ENCODE peak calls at places on chromosomes 2 and 18, in eight cellular contexts. S is NCI-H1694; R is uterus; U is stimulated activated CD4-positive, alpha-beta T cell treated with anti-CD3 and anti-CD28 coated beads, Interleukin-12 subunit alpha, Interleukin-12 subunit beta, amount 100 ng/mL, for 24 hours; E is right atrium auricular region; V is small intestine; P is kidney tubule cell; G is activated CD8-positive, alpha-beta memory T cell treated with anti-CD3 and anti-CD28 coated beads, Interleukin-2, amount 50 U/mL, for 4 hours. Z is an unnamed sample.

GRCh38 chr2:24559714-24560113 is 68.7 kb downstream of the NCOA1 start:
- DNase-seq in U (no peak), S (no peak), R (no peak), G (no peak), E (no peak), V (no peak), P (no peak), Z (no peak)

GRCh38 chr18:26307161-26307773 is 81.0 kb downstream of the TAF4B start:
- DNase-seq in S (peak), E (no peak), U (no peak), G (no peak), R (no peak), P (peak), V (peak), Z (peak)

GRCh38 chr2:112162956-112163355 is 24.8 kb downstream of the FBLN7 start:
- DNase-seq in U (no peak), G (no peak), P (no peak), R (no peak), V (no peak), S (no peak), E (no peak), Z (no peak)

GRCh38 chr2:58967736-58968135 is 726.6 kb upstream of the FANCL start:
- DNase-seq in P (no peak), R (no peak), V (peak), U (no peak), E (no peak), S (no peak), G (no peak), Z (no peak)

GRCh38 chr2:71129114-71129890 is 727 bp downstream of the MCEE start:
- DNase-seq in U (no peak), P (peak), S (no peak), E (no peak), V (peak), G (no peak), R (no peak), Z (peak)

GRCh38 chr2:72138011-72138881 is 9.4 kb downstream of the CYP26B1 start:
- DNase-seq in V (peak), P (peak), R (peak), S (no peak), E (no peak), G (peak), U (no peak), Z (no peak)

GRCh38 chr2:195445639-195446038 is 211.4 kb upstream of the SLC39A10 start:
- DNase-seq in E (no peak), V (no peak), G (no peak), R (no peak), S (no peak), P (no peak), U (no peak), Z (no peak)

GRCh38 chr18:22189431-22189830 is 20.0 kb downstream of the GATA6 start:
- DNase-seq in P (no peak), R (no peak), U (no peak), E (peak), S (no peak), G (no peak), V (no peak), Z (no peak)

GRCh38 chr2:237588044-237588696 is 2.4 kb downstream of the RAB17 start:
- DNase-seq in R (no peak), V (peak), P (no peak), U (no peak), E (no peak), G (no peak), S (no peak), Z (no peak)

GRCh38 chr2:184197413-184197812 is 400.9 kb upstream of the ZNF804A start:
- DNase-seq in E (no peak), G (no peak), S (no peak), P (no peak), U (no peak), R (no peak), V (no peak), Z (no peak)

GRCh38 chr2:125745514-125745913 is 910.4 kb upstream of the GYPC start:
- DNase-seq in V (peak), R (no peak), E (no peak), G (no peak), U (no peak), S (peak), P (peak), Z (no peak)

GRCh38 chr2:81077396-81077795 is 772.8 kb upstream of the LRRTM1 start:
- DNase-seq in V (no peak), R (no peak), E (no peak), P (no peak), S (no peak), G (no peak), U (no peak), Z (no peak)

GRCh38 chr2:240929364-240930095 is 23.4 kb downstream of the CROCC2 start:
- DNase-seq in V (no peak), S (no peak), U (no peak), E (no peak), R (peak), G (peak), P (no peak), Z (no peak)

GRCh38 chr2:170181602-170182001 is 3.7 kb downstream of the MYO3B start:
- DNase-seq in V (no peak), R (no peak), P (no peak), E (no peak), G (no peak), U (no peak), S (no peak), Z (no peak)

GRCh38 chr2:48483916-48484315 is 46.0 kb upstream of the STON1 start:
- DNase-seq in S (no peak), U (no peak), R (peak), G (no peak), P (no peak), E (no peak), V (no peak), Z (no peak)

GRCh38 chr2:189899101-189899500 is 114.9 kb downstream of the PMS1 start:
- DNase-seq in R (no peak), P (peak), S (no peak), E (no peak), U (no peak), G (no peak), V (no peak), Z (no peak)

GRCh38 chr2:100416939-100417744 is at the start of gene CHST10:
- DNase-seq in P (peak), R (peak), E (peak), S (peak), V (peak), G (peak), U (peak), Z (no peak)

GRCh38 chr18:37364237-37364636 is 201.4 kb downstream of the CELF4 start:
- DNase-seq in R (no peak), P (peak), S (no peak), V (no peak), G (no peak), E (peak), U (no peak), Z (no peak)

GRCh38 chr2:216909541-216910175 is 49.8 kb upstream of the TNP1 start:
- DNase-seq in P (no peak), S (peak), G (no peak), U (no peak), V (no peak), E (no peak), R (no peak), Z (peak)

GRCh38 chr2:120656273-120656960 is 79.3 kb upstream of the GLI2 start:
- DNase-seq in S (no peak), V (no peak), R (no peak), G (no peak), E (no peak), P (no peak), U (no peak), Z (no peak)

GRCh38 chr2:157830696-157831570 is 45.2 kb downstream of the ACVR1 start:
- DNase-seq in G (no peak), U (no peak), V (peak), P (peak), S (no peak), E (no peak), R (no peak), Z (no peak)

GRCh38 chr2:104733544-104733943 is 120.4 kb upstream of the POU3F3 start:
- DNase-seq in R (no peak), P (peak), S (no peak), V (peak), E (no peak), U (peak), G (no peak), Z (no peak)

GRCh38 chr2:120593921-120594686 is 141.6 kb upstream of the GLI2 start:
- DNase-seq in U (no peak), S (no peak), G (no peak), P (no peak), V (peak), E (no peak), R (no peak), Z (no peak)

GRCh38 chr2:129152514-129152913 is 827.0 kb upstream of the RAB6C start:
- DNase-seq in S (no peak), P (no peak), G (no peak), R (no peak), E (no peak), U (no peak), V (no peak), Z (no peak)

Z was measured in DMS 273 treated with DMSO at 0.1 percent for 48 hours.